ENCODE peak calls at places on chromosomes 4 and X, in five cellular contexts. P is M059J; B is dermis blood vessel endothelial cell; Z is CD8-positive, alpha-beta T cell; Q is NCI-H460. T is an unnamed sample.

GRCh38 chr4:165060938-165061337 is 7.3 kb downstream of the TRIM75 start:
- DNase-seq in B (no peak), P (no peak), Z (no peak), Q (no peak), T (no peak)

GRCh38 chrX:9874483-9874882 is 88.3 kb downstream of the SHROOM2 start:
- DNase-seq in Q (no peak), P (peak), Z (no peak), B (no peak), T (peak)

GRCh38 chr4:26622913-26623312 is 39.0 kb downstream of the TBC1D19 start:
- DNase-seq in P (no peak), B (no peak), Z (no peak), Q (no peak), T (no peak)

GRCh38 chr4:72358483-72358882 is 210.5 kb downstream of the ADAMTS3 start:
- DNase-seq in P (no peak), Z (no peak), B (no peak), Q (no peak), T (no peak)

GRCh38 chrX:35076061-35076460 is 133.5 kb downstream of the FAM47B start:
- DNase-seq in P (no peak), B (no peak), Z (no peak), Q (no peak), T (no peak)

GRCh38 chrX:81237516-81237915 is 35.6 kb downstream of the SH3BGRL start:
- DNase-seq in P (no peak), Q (no peak), B (no peak), Z (no peak), T (no peak)

GRCh38 chrX:53316860-53317237 is 35.5 kb upstream of the IQSEC2 start:
- DNase-seq in B (no peak), P (no peak), Q (no peak), Z (no peak), T (no peak)

GRCh38 chr4:92334716-92335350 is 31.1 kb downstream of the GRID2 start:
- DNase-seq in Z (no peak), P (no peak), Q (no peak), B (no peak), T (no peak)

GRCh38 chr4:9916346-9916745 is 105.0 kb downstream of the SLC2A9 start:
- DNase-seq in B (no peak), Z (no peak), P (no peak), Q (no peak), T (no peak)

GRCh38 chr4:56348582-56348981 is 38.7 kb downstream of the AASDH start:
- DNase-seq in B (no peak), P (no peak), Q (no peak), Z (no peak), T (peak)

GRCh38 chrX:17459008-17459407 is 84.0 kb downstream of the NHS start:
- DNase-seq in B (no peak), Z (no peak), P (peak), Q (no peak), T (peak)

GRCh38 chrX:118459494-118459893 is 36.1 kb upstream of the DOCK11 start:
- DNase-seq in P (peak), Z (no peak), Q (peak), B (peak), T (peak)

GRCh38 chr4:77617203-77617602 is 11.6 kb downstream of the CXCL13 start:
- DNase-seq in B (no peak), P (peak), Z (no peak), Q (no peak), T (peak)

GRCh38 chr4:184825394-184826314 is at the start of gene ACSL1:
- DNase-seq in Z (peak), B (peak), Q (peak), P (peak), T (peak)

T was measured in kidney tubule cell.